ENCODE peak calls at places on chromosomes 16 and 17, in four cellular contexts. One of them, this sample, is unnamed.

GRCh38 chr16:11634307-11634706 is 33.9 kb upstream of the SNN start:
- DNase-seq in GM12878: no peak
- DNase-seq in SK-N-SH: no peak
- DNase-seq in K562: no peak
- DNase-seq in this sample: no peak

GRCh38 chr16:17404903-17405691 is 65.7 kb downstream of the XYLT1 start:
- DNase-seq in GM12878: no peak
- DNase-seq in SK-N-SH: peak
- DNase-seq in K562: no peak
- DNase-seq in this sample: no peak

GRCh38 chr17:55056530-55056929 is 88.0 kb downstream of the STXBP4 start:
- DNase-seq in GM12878: no peak
- DNase-seq in SK-N-SH: peak
- DNase-seq in K562: no peak
- DNase-seq in this sample: no peak

GRCh38 chr16:21023509-21024202 is 123.1 kb downstream of the LYRM1 start:
- DNase-seq in GM12878: no peak
- DNase-seq in SK-N-SH: no peak
- DNase-seq in K562: peak
- DNase-seq in this sample: no peak

GRCh38 chr16:77541131-77541530 is 106.3 kb upstream of the ADAMTS18 start:
- DNase-seq in GM12878: no peak
- DNase-seq in SK-N-SH: no peak
- DNase-seq in K562: no peak
- DNase-seq in this sample: no peak

GRCh38 chr17:3959921-3960601 is 4.2 kb downstream of the ATP2A3 start:
- DNase-seq in GM12878: no peak
- DNase-seq in SK-N-SH: no peak
- DNase-seq in K562: no peak
- DNase-seq in this sample: no peak

GRCh38 chr17:63116967-63117366 is 150.9 kb downstream of the TANC2 start:
- DNase-seq in GM12878: no peak
- DNase-seq in SK-N-SH: peak
- DNase-seq in K562: no peak
- DNase-seq in this sample: no peak

GRCh38 chr16:2848933-2849332 is 9.0 kb downstream of the PRSS22 start:
- DNase-seq in GM12878: no peak
- DNase-seq in SK-N-SH: no peak
- DNase-seq in K562: no peak
- DNase-seq in this sample: no peak

GRCh38 chr17:7561028-7561575 is 617 bp upstream of the SENP3 start:
- DNase-seq in GM12878: no peak
- DNase-seq in SK-N-SH: peak
- DNase-seq in K562: peak
- DNase-seq in this sample: peak

GRCh38 chr17:76382803-76383644 is 1.4 kb upstream of the SPHK1 start:
- DNase-seq in GM12878: no peak
- DNase-seq in SK-N-SH: peak
- DNase-seq in K562: peak
- DNase-seq in this sample: peak

GRCh38 chr16:117381-118365 is 20.8 kb downstream of the NPRL3 start:
- DNase-seq in GM12878: no peak
- DNase-seq in SK-N-SH: peak
- DNase-seq in K562: peak
- DNase-seq in this sample: peak
- TF ChIP-seq USF1 in GM12878: no peak
- TF ChIP-seq USF1 in SK-N-SH: no peak
- TF ChIP-seq USF1 in K562: no peak
- TF ChIP-seq USF1 in this sample: no peak

GRCh38 chr16:84181144-84181915 is 5.5 kb downstream of the TAF1C start:
- DNase-seq in GM12878: no peak
- DNase-seq in SK-N-SH: no peak
- DNase-seq in K562: no peak
- DNase-seq in this sample: no peak
- TF ChIP-seq USF1 in GM12878: no peak
- TF ChIP-seq USF1 in SK-N-SH: no peak
- TF ChIP-seq USF1 in K562: no peak
- TF ChIP-seq USF1 in this sample: no peak

GRCh38 chr16:8958344-8958808 is 5.3 kb downstream of the USP7 start:
- DNase-seq in GM12878: no peak
- DNase-seq in SK-N-SH: peak
- DNase-seq in K562: peak
- DNase-seq in this sample: no peak
- TF ChIP-seq USF1 in GM12878: no peak
- TF ChIP-seq USF1 in SK-N-SH: no peak
- TF ChIP-seq USF1 in K562: no peak
- TF ChIP-seq USF1 in this sample: no peak

GRCh38 chr16:23072769-23073549 is 76.3 kb downstream of the USP31 start:
- DNase-seq in GM12878: no peak
- DNase-seq in SK-N-SH: peak
- DNase-seq in K562: no peak
- DNase-seq in this sample: no peak

GRCh38 chr16:23071202-23072083 is 77.8 kb downstream of the USP31 start:
- DNase-seq in GM12878: no peak
- DNase-seq in SK-N-SH: no peak
- DNase-seq in K562: no peak
- DNase-seq in this sample: no peak

GRCh38 chr16:23072084-23072599 is 77.1 kb downstream of the USP31 start:
- DNase-seq in GM12878: no peak
- DNase-seq in SK-N-SH: peak
- DNase-seq in K562: no peak
- DNase-seq in this sample: no peak

GRCh38 chr16:23068337-23068736 is 80.9 kb downstream of the USP31 start:
- DNase-seq in GM12878: no peak
- DNase-seq in SK-N-SH: no peak
- DNase-seq in K562: no peak
- DNase-seq in this sample: no peak

DNA sequence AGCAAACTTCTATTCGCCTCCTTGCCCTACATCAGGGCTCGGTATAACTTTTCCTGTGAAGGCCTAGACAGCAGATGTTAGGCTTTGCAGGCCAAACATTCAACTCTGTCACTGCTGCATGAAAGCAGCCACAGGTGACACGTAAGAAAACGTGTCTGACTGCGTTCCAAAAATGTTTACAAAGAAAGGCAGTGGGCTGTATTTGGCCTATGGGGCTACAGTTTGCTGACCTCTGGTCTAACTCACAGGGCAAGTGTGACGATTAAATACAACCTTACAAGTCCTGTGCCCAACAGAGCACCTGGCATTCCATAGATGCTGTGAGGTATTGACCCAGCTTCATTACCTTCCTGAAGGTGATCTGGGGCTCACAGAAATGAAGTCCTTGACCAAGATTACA is 79.4 kb downstream of the USP31 start:
- DNase-seq in GM12878: no peak
- DNase-seq in SK-N-SH: no peak
- DNase-seq in K562: no peak
- DNase-seq in this sample: no peak
- TF ChIP-seq USF1 in GM12878: no peak
- TF ChIP-seq USF1 in SK-N-SH: no peak
- TF ChIP-seq USF1 in K562: no peak
- TF ChIP-seq USF1 in this sample: no peak

DNA sequence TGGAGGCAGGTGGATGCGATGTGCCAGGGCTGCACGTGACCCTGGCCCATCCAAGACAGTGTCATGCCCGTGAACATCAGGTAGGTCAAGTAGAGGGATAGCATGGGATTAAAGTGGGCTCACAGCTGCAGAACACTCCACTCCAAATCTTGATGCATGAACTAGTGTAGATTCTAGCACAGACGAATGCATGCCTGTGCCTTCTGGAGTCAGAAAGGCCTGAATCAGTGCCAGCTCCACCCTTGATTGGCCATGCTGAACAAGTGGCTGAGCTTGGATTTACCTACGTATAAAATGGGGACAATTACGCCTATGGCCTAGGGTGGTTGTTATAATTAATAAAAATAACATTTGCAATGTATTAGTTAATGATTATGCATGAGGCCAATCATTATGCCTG is 10.6 kb downstream of the IRX3 start:
- DNase-seq in GM12878: no peak
- DNase-seq in SK-N-SH: no peak
- DNase-seq in K562: no peak
- DNase-seq in this sample: no peak
- TF ChIP-seq USF1 in GM12878: no peak
- TF ChIP-seq USF1 in SK-N-SH: no peak
- TF ChIP-seq USF1 in K562: no peak
- TF ChIP-seq USF1 in this sample: no peak

GRCh38 chr16:57380671-57381462 is 8.6 kb downstream of the CX3CL1 start:
- DNase-seq in GM12878: no peak
- DNase-seq in SK-N-SH: no peak
- DNase-seq in K562: no peak
- DNase-seq in this sample: no peak
- TF ChIP-seq USF1 in GM12878: no peak
- TF ChIP-seq USF1 in SK-N-SH: no peak
- TF ChIP-seq USF1 in K562: no peak
- TF ChIP-seq USF1 in this sample: no peak

DNA sequence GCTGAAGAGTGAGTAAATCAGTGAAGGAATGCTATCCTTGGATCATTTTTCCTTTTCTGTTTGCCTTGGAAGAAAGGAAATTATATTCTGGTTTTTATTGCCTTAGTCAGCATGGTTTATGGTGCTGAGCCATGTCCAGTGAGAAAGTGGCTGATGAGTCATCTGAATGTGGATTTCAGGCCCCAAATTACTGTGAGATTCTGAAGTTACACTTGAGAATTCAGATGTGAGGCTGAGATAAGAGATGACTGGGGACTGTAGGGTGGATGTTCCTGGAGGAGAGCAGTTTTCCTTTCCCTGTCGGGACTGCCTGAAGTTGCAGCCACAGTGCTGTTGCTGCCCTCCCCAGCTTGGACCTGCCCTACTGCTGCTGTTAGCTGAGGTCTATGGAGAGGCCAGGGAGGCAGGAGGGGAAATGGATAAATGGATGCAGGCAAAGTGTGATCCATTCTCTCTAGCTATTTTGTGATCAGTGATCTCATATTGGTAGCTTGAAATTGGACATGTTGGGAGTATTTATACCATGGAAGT is 4.2 kb upstream of the MAP3K14 start:
- DNase-seq in GM12878: no peak
- DNase-seq in SK-N-SH: no peak
- DNase-seq in K562: peak
- DNase-seq in this sample: no peak
- TF ChIP-seq USF1 in GM12878: no peak
- TF ChIP-seq USF1 in SK-N-SH: peak
- TF ChIP-seq USF1 in K562: no peak
- TF ChIP-seq USF1 in this sample: no peak

DNA sequence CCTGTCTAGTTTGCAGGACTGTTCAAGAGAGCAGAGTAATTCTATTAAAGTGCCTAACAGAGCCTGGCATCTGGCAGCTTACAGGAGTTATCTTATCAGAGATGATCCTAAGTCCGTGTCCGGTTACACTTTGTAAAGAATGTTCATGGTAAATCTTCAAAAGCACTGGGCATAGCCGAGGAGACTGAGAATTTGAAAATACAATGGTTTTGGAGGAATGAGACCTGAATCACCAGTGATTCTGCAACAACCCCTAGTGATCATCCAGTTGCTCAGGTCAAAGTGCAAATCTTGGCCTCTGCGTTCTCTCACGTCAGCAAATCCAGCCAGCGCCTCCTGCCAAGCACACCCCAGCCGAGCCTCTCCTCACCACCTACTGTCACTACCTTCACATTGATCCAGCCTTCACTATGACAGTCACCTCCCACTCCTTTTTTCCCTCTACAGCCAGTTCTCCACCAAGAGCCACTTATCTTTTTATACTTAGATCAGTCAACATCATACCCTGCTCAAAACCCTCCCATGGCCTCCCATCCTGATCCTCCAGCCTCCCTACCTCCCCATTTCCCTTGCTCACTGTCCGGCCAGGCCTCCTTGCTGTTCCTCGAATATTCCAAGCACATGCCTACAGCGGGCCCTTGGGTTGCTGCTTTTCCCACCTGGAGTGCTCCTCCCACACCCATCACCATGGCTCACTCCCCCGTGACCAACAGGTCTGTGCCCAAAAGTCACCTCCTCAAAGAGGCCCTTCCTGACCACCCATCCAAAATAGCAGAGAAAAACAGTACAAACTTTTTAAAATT is 57.4 kb upstream of the ERN1 start:
- DNase-seq in GM12878: no peak
- DNase-seq in SK-N-SH: no peak
- DNase-seq in K562: no peak
- DNase-seq in this sample: no peak
- TF ChIP-seq USF1 in GM12878: no peak
- TF ChIP-seq USF1 in SK-N-SH: no peak
- TF ChIP-seq USF1 in K562: no peak
- TF ChIP-seq USF1 in this sample: no peak

GRCh38 chr17:61399131-61400057 is at the start of gene TBX2:
- DNase-seq in GM12878: no peak
- DNase-seq in SK-N-SH: peak
- DNase-seq in K562: no peak
- DNase-seq in this sample: peak

GRCh38 chr17:61401280-61402072 is 1.8 kb downstream of the TBX2 start:
- DNase-seq in GM12878: no peak
- DNase-seq in SK-N-SH: peak
- DNase-seq in K562: no peak
- DNase-seq in this sample: no peak

GRCh38 chr17:61400786-61401279 is 1.2 kb downstream of the TBX2 start:
- DNase-seq in GM12878: no peak
- DNase-seq in SK-N-SH: peak
- DNase-seq in K562: no peak
- DNase-seq in this sample: no peak

GRCh38 chr17:61398721-61399130 is 917 bp upstream of the TBX2 start:
- DNase-seq in GM12878: no peak
- DNase-seq in SK-N-SH: no peak
- DNase-seq in K562: no peak
- DNase-seq in this sample: no peak

DNA sequence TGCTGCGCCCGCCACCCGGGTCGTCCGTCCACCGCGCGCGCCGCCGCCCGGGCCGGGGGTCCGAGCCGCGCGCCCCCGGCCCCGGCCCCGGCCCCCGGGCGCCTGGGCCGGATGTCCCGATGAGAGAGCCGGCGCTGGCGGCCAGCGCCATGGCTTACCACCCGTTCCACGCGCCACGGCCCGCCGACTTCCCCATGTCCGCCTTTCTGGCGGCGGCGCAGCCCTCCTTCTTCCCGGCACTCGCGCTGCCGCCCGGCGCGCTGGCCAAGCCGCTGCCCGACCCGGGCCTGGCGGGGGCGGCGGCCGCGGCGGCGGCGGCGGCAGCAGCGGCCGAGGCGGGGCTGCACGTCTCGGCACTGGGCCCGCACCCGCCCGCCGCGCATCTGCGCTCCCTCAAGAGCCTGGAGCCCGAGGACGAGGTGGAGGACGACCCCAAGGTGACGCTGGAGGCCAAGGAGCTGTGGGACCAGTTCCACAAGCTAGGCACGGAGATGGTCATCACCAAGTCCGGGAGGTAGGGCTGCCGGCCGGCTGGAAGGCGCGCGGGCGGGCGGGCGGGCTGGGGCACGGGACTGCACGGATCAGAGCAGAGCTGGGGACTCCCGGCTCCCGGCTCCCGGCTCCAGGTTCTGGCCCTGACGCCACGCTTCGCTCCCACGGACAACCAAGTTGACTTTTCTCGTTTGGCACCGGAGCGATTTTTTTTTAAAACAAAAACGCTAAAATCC is 579 bp downstream of the TBX2 start:
- DNase-seq in GM12878: no peak
- DNase-seq in SK-N-SH: peak
- DNase-seq in K562: no peak
- DNase-seq in this sample: peak
- TF ChIP-seq USF1 in GM12878: no peak
- TF ChIP-seq USF1 in SK-N-SH: no peak
- TF ChIP-seq USF1 in K562: no peak
- TF ChIP-seq USF1 in this sample: no peak

This sample was measured in WTC11.